ENCODE peak calls at places on chromosomes 11 and 22, in nine cellular contexts. One of them, this sample, is unnamed.
A peak's percentile ranks its signal among the peaks of the same experiment; 100 is the strongest.

GRCh38 chr11:16799890-16800289 is 61.4 kb downstream of the C11orf58 start:
- DNase-seq in GM23248: no peak
- DNase-seq in retina: no peak
- DNase-seq in lung microvascular endothelial cell: no peak
- DNase-seq in dorsolateral prefrontal cortex: no peak
- DNase-seq in progenitor cell of endocrine pancreas: no peak
- DNase-seq in AG09309: no peak
- DNase-seq in transverse colon: no peak
- DNase-seq in NCI-H345: no peak
- DNase-seq in this sample: no peak

GRCh38 chr11:95805869-95806268 is 15.6 kb downstream of the CEP57 start:
- DNase-seq in GM23248: no peak
- DNase-seq in retina: no peak
- DNase-seq in lung microvascular endothelial cell: no peak
- DNase-seq in dorsolateral prefrontal cortex: no peak
- DNase-seq in progenitor cell of endocrine pancreas: no peak
- DNase-seq in AG09309: no peak
- DNase-seq in transverse colon: no peak
- DNase-seq in NCI-H345: no peak
- DNase-seq in this sample: no peak

GRCh38 chr11:99199336-99199735 is 178.6 kb downstream of the CNTN5 start:
- DNase-seq in GM23248: no peak
- DNase-seq in retina: no peak
- DNase-seq in lung microvascular endothelial cell: peak; percentile 0
- DNase-seq in dorsolateral prefrontal cortex: no peak
- DNase-seq in progenitor cell of endocrine pancreas: no peak
- DNase-seq in AG09309: no peak
- DNase-seq in transverse colon: no peak
- DNase-seq in NCI-H345: no peak
- DNase-seq in this sample: no peak

GRCh38 chr11:34165786-34166557 is 60.5 kb downstream of the NAT10 start:
- DNase-seq in GM23248: peak; percentile 35
- DNase-seq in retina: no peak
- DNase-seq in lung microvascular endothelial cell: no peak
- DNase-seq in dorsolateral prefrontal cortex: no peak
- DNase-seq in progenitor cell of endocrine pancreas: no peak
- DNase-seq in AG09309: no peak
- DNase-seq in transverse colon: no peak
- DNase-seq in NCI-H345: no peak
- DNase-seq in this sample: no peak

GRCh38 chr11:16186680-16187079 is 169.7 kb downstream of the SOX6 start:
- DNase-seq in GM23248: no peak
- DNase-seq in retina: no peak
- DNase-seq in lung microvascular endothelial cell: no peak
- DNase-seq in dorsolateral prefrontal cortex: no peak
- DNase-seq in progenitor cell of endocrine pancreas: no peak
- DNase-seq in AG09309: no peak
- DNase-seq in transverse colon: peak; percentile 15
- DNase-seq in NCI-H345: no peak
- DNase-seq in this sample: no peak

GRCh38 chr11:134260503-134260902 is 7.1 kb downstream of the ACAD8 start:
- DNase-seq in GM23248: no peak
- DNase-seq in retina: no peak
- DNase-seq in lung microvascular endothelial cell: no peak
- DNase-seq in dorsolateral prefrontal cortex: no peak
- DNase-seq in progenitor cell of endocrine pancreas: no peak
- DNase-seq in AG09309: no peak
- DNase-seq in transverse colon: no peak
- DNase-seq in NCI-H345: no peak
- DNase-seq in this sample: no peak

GRCh38 chr11:122157540-122158173 is 41.6 kb upstream of the BLID start:
- DNase-seq in GM23248: peak; percentile 55
- DNase-seq in retina: no peak
- DNase-seq in lung microvascular endothelial cell: peak; percentile 57
- DNase-seq in dorsolateral prefrontal cortex: no peak
- DNase-seq in progenitor cell of endocrine pancreas: no peak
- DNase-seq in AG09309: no peak
- DNase-seq in transverse colon: no peak
- DNase-seq in NCI-H345: no peak
- DNase-seq in this sample: no peak

GRCh38 chr22:40605676-40606250 is 30.8 kb downstream of the MRTFA start:
- DNase-seq in GM23248: peak; percentile 29
- DNase-seq in retina: no peak
- DNase-seq in lung microvascular endothelial cell: no peak
- DNase-seq in dorsolateral prefrontal cortex: no peak
- DNase-seq in progenitor cell of endocrine pancreas: no peak
- DNase-seq in AG09309: no peak
- DNase-seq in transverse colon: no peak
- DNase-seq in NCI-H345: no peak
- DNase-seq in this sample: no peak

GRCh38 chr11:44506375-44507016 is 59.0 kb upstream of the CD82 start:
- DNase-seq in GM23248: peak; percentile 11
- DNase-seq in retina: no peak
- DNase-seq in lung microvascular endothelial cell: no peak
- DNase-seq in dorsolateral prefrontal cortex: no peak
- DNase-seq in progenitor cell of endocrine pancreas: no peak
- DNase-seq in AG09309: no peak
- DNase-seq in transverse colon: no peak
- DNase-seq in NCI-H345: no peak
- DNase-seq in this sample: no peak

GRCh38 chr11:114989536-114989935 is 311.2 kb downstream of the NXPE2 start:
- DNase-seq in GM23248: no peak
- DNase-seq in retina: no peak
- DNase-seq in lung microvascular endothelial cell: no peak
- DNase-seq in dorsolateral prefrontal cortex: no peak
- DNase-seq in progenitor cell of endocrine pancreas: no peak
- DNase-seq in AG09309: no peak
- DNase-seq in transverse colon: no peak
- DNase-seq in NCI-H345: no peak
- DNase-seq in this sample: no peak

GRCh38 chr22:38114484-38115398 is 4.3 kb upstream of the BAIAP2L2 start:
- DNase-seq in GM23248: peak; percentile 89
- DNase-seq in retina: peak; percentile 89
- DNase-seq in lung microvascular endothelial cell: peak; percentile 92
- DNase-seq in dorsolateral prefrontal cortex: peak; percentile 88
- DNase-seq in progenitor cell of endocrine pancreas: peak; percentile 84
- DNase-seq in AG09309: peak; percentile 60
- DNase-seq in transverse colon: peak; percentile 90
- DNase-seq in NCI-H345: peak; percentile 47
- DNase-seq in this sample: peak; percentile 99

GRCh38 chr11:114019046-114019445 is 40.5 kb upstream of the ZBTB16 start:
- DNase-seq in GM23248: no peak
- DNase-seq in retina: no peak
- DNase-seq in lung microvascular endothelial cell: no peak
- DNase-seq in dorsolateral prefrontal cortex: no peak
- DNase-seq in progenitor cell of endocrine pancreas: no peak
- DNase-seq in AG09309: no peak
- DNase-seq in transverse colon: no peak
- DNase-seq in NCI-H345: no peak
- DNase-seq in this sample: no peak

GRCh38 chr11:126345759-126346585 is 9.5 kb upstream of the ST3GAL4 start:
- DNase-seq in GM23248: peak; percentile 86
- DNase-seq in retina: no peak
- DNase-seq in lung microvascular endothelial cell: peak; percentile 36
- DNase-seq in dorsolateral prefrontal cortex: no peak
- DNase-seq in progenitor cell of endocrine pancreas: no peak
- DNase-seq in AG09309: peak; percentile 64
- DNase-seq in transverse colon: no peak
- DNase-seq in NCI-H345: no peak
- DNase-seq in this sample: no peak

GRCh38 chr22:28246392-28246791 is 327.3 kb upstream of the PITPNB start:
- DNase-seq in GM23248: peak; percentile 88
- DNase-seq in retina: no peak
- DNase-seq in lung microvascular endothelial cell: no peak
- DNase-seq in dorsolateral prefrontal cortex: no peak
- DNase-seq in progenitor cell of endocrine pancreas: no peak
- DNase-seq in AG09309: peak; percentile 65
- DNase-seq in transverse colon: no peak
- DNase-seq in NCI-H345: no peak
- DNase-seq in this sample: no peak

GRCh38 chr11:125167954-125168821 is 3.6 kb downstream of the PKNOX2 start:
- DNase-seq in GM23248: peak; percentile 41
- DNase-seq in retina: peak; percentile 50
- DNase-seq in lung microvascular endothelial cell: no peak
- DNase-seq in dorsolateral prefrontal cortex: no peak
- DNase-seq in progenitor cell of endocrine pancreas: no peak
- DNase-seq in AG09309: peak; percentile 89
- DNase-seq in transverse colon: no peak
- DNase-seq in NCI-H345: no peak
- DNase-seq in this sample: no peak

GRCh38 chr11:31995031-31995430 is 95.8 kb upstream of the RCN1 start:
- DNase-seq in GM23248: no peak
- DNase-seq in retina: no peak
- DNase-seq in lung microvascular endothelial cell: no peak
- DNase-seq in dorsolateral prefrontal cortex: no peak
- DNase-seq in progenitor cell of endocrine pancreas: no peak
- DNase-seq in AG09309: no peak
- DNase-seq in transverse colon: no peak
- DNase-seq in NCI-H345: no peak
- DNase-seq in this sample: no peak

GRCh38 chr11:95081412-95081811 is 8.2 kb upstream of the ENDOD1 start:
- DNase-seq in GM23248: no peak
- DNase-seq in retina: no peak
- DNase-seq in lung microvascular endothelial cell: peak; percentile 59
- DNase-seq in dorsolateral prefrontal cortex: peak; percentile 74
- DNase-seq in progenitor cell of endocrine pancreas: no peak
- DNase-seq in AG09309: no peak
- DNase-seq in transverse colon: no peak
- DNase-seq in NCI-H345: no peak
- DNase-seq in this sample: no peak

GRCh38 chr11:12103411-12104225 is 6.8 kb upstream of the MICAL2 start:
- DNase-seq in GM23248: no peak
- DNase-seq in retina: no peak
- DNase-seq in lung microvascular endothelial cell: no peak
- DNase-seq in dorsolateral prefrontal cortex: no peak
- DNase-seq in progenitor cell of endocrine pancreas: no peak
- DNase-seq in AG09309: no peak
- DNase-seq in transverse colon: no peak
- DNase-seq in NCI-H345: no peak
- DNase-seq in this sample: no peak

GRCh38 chr11:33722579-33723234 is 13.5 kb downstream of the CD59 start:
- DNase-seq in GM23248: peak; percentile 95
- DNase-seq in retina: no peak
- DNase-seq in lung microvascular endothelial cell: peak; percentile 58
- DNase-seq in dorsolateral prefrontal cortex: no peak
- DNase-seq in progenitor cell of endocrine pancreas: no peak
- DNase-seq in AG09309: no peak
- DNase-seq in transverse colon: no peak
- DNase-seq in NCI-H345: no peak
- DNase-seq in this sample: no peak

GRCh38 chr11:2903672-2904011 is 18.1 kb upstream of the CDKN1C start:
- DNase-seq in GM23248: no peak
- DNase-seq in retina: no peak
- DNase-seq in lung microvascular endothelial cell: no peak
- DNase-seq in dorsolateral prefrontal cortex: no peak
- DNase-seq in progenitor cell of endocrine pancreas: no peak
- DNase-seq in AG09309: no peak
- DNase-seq in transverse colon: peak; percentile 79
- DNase-seq in NCI-H345: no peak
- DNase-seq in this sample: no peak

GRCh38 chr11:93773601-93774200 is 10.4 kb upstream of the MED17 start:
- DNase-seq in GM23248: no peak
- DNase-seq in retina: no peak
- DNase-seq in lung microvascular endothelial cell: no peak
- DNase-seq in dorsolateral prefrontal cortex: no peak
- DNase-seq in progenitor cell of endocrine pancreas: no peak
- DNase-seq in AG09309: no peak
- DNase-seq in transverse colon: no peak
- DNase-seq in NCI-H345: no peak
- DNase-seq in this sample: no peak